ENCODE peak calls at places on chromosomes 1 and 21, in eight cellular contexts. D, I, N, K, A, R, M and P are unnamed samples.

GRCh38 chr1:179867493-179868330 is 9.9 kb downstream of the TOR1AIP2 start:
- DNase-seq in I (peak; percentile 42), M (peak; percentile 50), D (peak; percentile 36), N (peak; percentile 35), K (no peak), A (peak; percentile 55), R (peak; percentile 67), P (peak; percentile 78)

GRCh38 chr1:56577859-56578663 is 1.3 kb downstream of the PLPP3 start:
- DNase-seq in A (peak; percentile 68), N (peak; percentile 53), D (no peak), M (peak; percentile 12), K (no peak), R (peak; percentile 29), I (no peak), P (peak; percentile 61)

GRCh38 chr1:93588206-93588605 is 93.4 kb downstream of the BCAR3 start:
- DNase-seq in N (no peak), A (no peak), I (no peak), R (no peak), M (no peak), D (no peak), K (no peak), P (no peak)

GRCh38 chr1:235998812-235999211 is 66.1 kb downstream of the NID1 start:
- DNase-seq in A (no peak), D (peak; percentile 50), R (no peak), K (no peak), I (peak; percentile 11), M (no peak), N (no peak), P (no peak)

GRCh38 chr1:34746785-34747637 is 7.8 kb upstream of the GJB5 start:
- DNase-seq in I (no peak), N (no peak), D (no peak), R (no peak), M (no peak), K (no peak), A (no peak), P (no peak)

GRCh38 chr1:11245904-11246726 is 16.2 kb downstream of the MTOR start:
- DNase-seq in R (no peak), M (no peak), I (no peak), N (no peak), D (peak; percentile 58), A (no peak), K (no peak), P (no peak)

GRCh38 chr1:216670118-216670870 is 52.9 kb downstream of the ESRRG start:
- DNase-seq in M (no peak), D (no peak), N (no peak), A (no peak), I (no peak), R (peak; percentile 90), K (no peak), P (peak; percentile 69)

GRCh38 chr1:159012495-159012894 is 2.8 kb downstream of the IFI16 start:
- DNase-seq in K (no peak), M (peak; percentile 73), N (no peak), A (no peak), R (no peak), D (peak; percentile 58), I (peak; percentile 12), P (peak; percentile 9)

GRCh38 chr1:25563330-25564215 is 20.2 kb downstream of the LDLRAP1 start:
- DNase-seq in M (peak; percentile 91), R (no peak), A (no peak), K (no peak), I (no peak), D (no peak), N (no peak), P (no peak)

GRCh38 chr1:28830814-28831213 is 18.8 kb downstream of the OPRD1 start:
- DNase-seq in A (no peak), D (no peak), R (peak; percentile 83), K (no peak), M (no peak), I (no peak), N (peak; percentile 35), P (no peak)

GRCh38 chr1:243991650-243992049 is 59.4 kb upstream of the ZBTB18 start:
- DNase-seq in N (no peak), R (no peak), I (no peak), A (no peak), D (no peak), K (no peak), M (no peak), P (no peak)

GRCh38 chr21:36166705-36167104 is 10.1 kb downstream of the DOP1B start:
- DNase-seq in I (no peak), N (no peak), R (peak; percentile 94), A (no peak), D (no peak), M (no peak), K (no peak), P (no peak)

GRCh38 chr1:20068722-20069121 is 1.3 kb upstream of the PLA2G5 start:
- DNase-seq in N (no peak), D (no peak), K (no peak), R (no peak), I (no peak), A (no peak), M (no peak), P (no peak)

GRCh38 chr1:8302181-8302681 is 15.7 kb upstream of the SLC45A1 start:
- DNase-seq in I (no peak), D (no peak), R (no peak), M (peak; percentile 14), N (no peak), K (no peak), A (no peak), P (no peak)